ENCODE peak calls at places on chromosome 12, in nine cellular contexts. H is HepG2, Q is tibial nerve, C is A549, A is ovary, R is K562, W is upper lobe of left lung, E is stomach, V is suprapubic skin. J is an unnamed sample. For H3K4me1, the result is how much of the 10 kb centered on the place peaks cover.

GRCh38 chr12:120540445-120540844 is 6.3 kb downstream of the RNF10 start:
- DNase-seq in A (no peak), R (peak), W (no peak), V (no peak), Q (no peak), E (no peak), C (no peak), H (no peak), J (no peak)

GRCh38 chr12:66921151-66921550 is 242.3 kb upstream of the GRIP1 start:
- DNase-seq in W (no peak), A (no peak), Q (no peak), C (no peak), E (no peak), V (no peak), R (no peak), H (no peak), J (no peak)

GRCh38 chr12:82407481-82407880 is 49.2 kb downstream of the METTL25 start:
- DNase-seq in E (no peak), A (no peak), V (no peak), H (no peak), Q (no peak), W (no peak), C (no peak), R (no peak), J (no peak)

GRCh38 chr12:106341086-106341879 is 16.3 kb upstream of the POLR3B start:
- DNase-seq in V (no peak), H (no peak), A (no peak), E (no peak), Q (no peak), C (no peak), W (no peak), R (no peak), J (no peak)

GRCh38 chr12:75977952-75978671 is 53.5 kb downstream of the PHLDA1 start:
- DNase-seq in V (no peak), R (peak), A (no peak), W (no peak), H (peak), Q (peak), E (peak), C (peak), J (peak)

GRCh38 chr12:3035815-3036702 is 41.1 kb upstream of the TSPAN9 start:
- DNase-seq in E (no peak), H (no peak), W (no peak), V (no peak), Q (no peak), R (peak), A (no peak), C (no peak), J (no peak)

GRCh38 chr12:74945771-74946198 is 263.9 kb downstream of the KCNC2 start:
- DNase-seq in R (no peak), Q (no peak), V (no peak), A (no peak), H (no peak), C (peak), E (no peak), W (no peak), J (no peak)

GRCh38 chr12:117188961-117189724 is 1.1 kb downstream of the FBXO21 start:
- DNase-seq in R (no peak), Q (no peak), V (peak), W (no peak), H (no peak), A (peak), E (no peak), C (peak), J (no peak)

GRCh38 chr12:71252473-71252872 is 94.7 kb upstream of the TSPAN8 start:
- DNase-seq in E (no peak), W (no peak), R (no peak), H (no peak), C (no peak), A (no peak), V (no peak), Q (no peak), J (no peak)

GRCh38 chr12:63889236-63889635 is 44.7 kb downstream of the SRGAP1 start:
- DNase-seq in W (no peak), R (no peak), A (no peak), Q (no peak), V (no peak), C (peak), E (no peak), H (no peak), J (no peak)

GRCh38 chr12:68374315-68374982 is 42.3 kb upstream of the MDM1 start:
- DNase-seq in W (no peak), V (no peak), A (no peak), H (no peak), C (no peak), R (no peak), Q (no peak), E (peak), J (peak)

GRCh38 chr12:94145231-94145979 is 3.0 kb upstream of the PLXNC1 start:
- DNase-seq in Q (no peak), C (peak), E (no peak), W (no peak), H (no peak), V (no peak), R (peak), A (peak), J (no peak)

GRCh38 chr12:71157601-71158233 is at the start of gene TSPAN8:
- DNase-seq in E (peak), H (peak), Q (no peak), A (no peak), C (no peak), W (no peak), V (no peak), R (no peak), J (peak)

GRCh38 chr12:48279601-48280000 is 71.1 kb downstream of the ZNF641 start:
- DNase-seq in E (no peak), C (no peak), A (no peak), W (no peak), H (no peak), V (no peak), R (no peak), Q (no peak), J (no peak)

GRCh38 chr12:121784460-121784859 is 9.0 kb downstream of the RHOF start:
- DNase-seq in H (no peak), A (no peak), Q (no peak), C (peak), R (no peak), W (no peak), V (no peak), E (no peak), J (no peak)

GRCh38 chr12:48489012-48489411 is 6.7 kb downstream of the C12orf54 start:
- DNase-seq in W (no peak), Q (no peak), C (no peak), V (no peak), H (no peak), R (no peak), E (no peak), A (no peak), J (no peak)

GRCh38 chr12:124316257-124316656 is 21.4 kb downstream of the RFLNA start:
- DNase-seq in C (no peak), Q (no peak), H (no peak), W (peak), E (no peak), R (no peak), A (no peak), V (no peak), J (no peak)

GRCh38 chr12:93361159-93361919 is 16.4 kb upstream of the NUDT4 start:
- DNase-seq in C (no peak), A (no peak), V (no peak), H (no peak), R (no peak), W (no peak), E (no peak), Q (no peak), J (no peak)

GRCh38 chr12:114355389-114356088 is 50.4 kb downstream of the TBX5 start:
- DNase-seq in W (peak), H (peak), C (peak), E (no peak), Q (no peak), A (no peak), R (no peak), V (no peak), J (no peak)

GRCh38 chr12:88334271-88334670 is 192.2 kb downstream of the TMTC3 start:
- DNase-seq in R (no peak), Q (peak), E (peak), V (no peak), C (no peak), A (peak), W (no peak), H (no peak), J (no peak)

GRCh38 chr12:115383668-115384067 is 699.7 kb upstream of the TBX3 start:
- DNase-seq in E (peak), V (no peak), Q (no peak), H (no peak), A (no peak), R (no peak), C (peak), W (no peak), J (no peak)

GRCh38 chr12:32115404-32116104 is 8.9 kb downstream of the BICD1 start:
- DNase-seq in W (no peak), H (no peak), A (peak), R (peak), Q (peak), C (peak), E (peak), V (peak), J (peak)

GRCh38 chr12:34186492-34186891 is 164.2 kb downstream of the ALG10 start:
- DNase-seq in R (no peak), H (no peak), Q (no peak), W (no peak), V (no peak), C (no peak), A (no peak), E (no peak), J (no peak)

GRCh38 chr12:90250766-90251165 is 542.1 kb upstream of the ATP2B1 start:
- DNase-seq in Q (no peak), E (no peak), V (no peak), W (no peak), A (no peak), H (no peak), R (no peak), C (no peak), J (no peak)

GRCh38 chr12:76274699-76275098 is 73.5 kb downstream of the BBS10 start:
- DNase-seq in Q (no peak), W (no peak), A (no peak), V (no peak), C (no peak), E (no peak), R (no peak), H (no peak), J (no peak)

GRCh38 chr12:95215925-95216324 is 1.3 kb downstream of the FGD6 start:
- DNase-seq in C (peak), V (no peak), H (peak), R (no peak), W (no peak), Q (no peak), E (no peak), A (no peak), J (no peak)
- TF ChIP-seq EP300 in C (no peak), V (no peak), H (no peak), R (no peak), W (no peak), Q (no peak), E (no peak), A (no peak), J (no peak)

DNA sequence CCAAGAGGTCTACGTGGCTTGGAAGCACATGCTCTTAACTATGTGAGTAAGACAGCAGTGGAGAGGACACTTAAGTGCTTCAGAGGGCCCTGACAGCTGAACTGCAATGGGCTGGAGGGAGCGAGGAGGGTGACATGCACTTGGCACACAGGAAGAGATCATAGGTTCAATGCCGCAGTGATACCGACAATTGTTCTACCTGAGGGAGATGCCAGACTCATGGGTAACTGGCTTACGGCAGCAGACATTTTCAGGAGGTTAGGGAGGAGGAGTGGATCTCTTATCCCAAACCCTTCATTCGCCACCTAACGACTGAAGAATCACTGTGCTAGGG is 68.4 kb downstream of the NTF3 start:
- DNase-seq in W (no peak), H (no peak), Q (no peak), R (no peak), V (no peak), C (no peak), E (no peak), A (no peak), J (no peak)
- TF ChIP-seq POLR2A in W (no peak), H (no peak), Q (no peak), R (no peak), V (no peak), C (no peak), E (no peak), A (no peak), J (peak)

DNA sequence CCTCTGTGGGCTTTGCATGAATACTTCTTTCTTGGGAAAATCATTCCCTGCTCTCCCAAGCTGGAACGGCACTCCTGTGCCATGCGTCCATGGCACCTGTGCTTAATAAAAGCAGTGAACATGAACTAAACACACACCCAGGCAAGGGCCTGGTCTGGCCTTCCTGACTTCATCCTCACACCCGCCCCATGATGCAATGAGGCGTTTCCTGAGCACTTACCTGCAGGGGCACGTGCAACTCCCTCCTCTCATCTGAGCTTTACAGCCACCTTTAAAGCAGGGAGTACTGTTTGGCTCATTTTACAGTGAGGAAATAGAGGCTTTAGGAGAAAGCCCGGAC is 219.7 kb downstream of the SLC41A2 start:
- DNase-seq in W (no peak), A (no peak), E (no peak), V (no peak), R (no peak), C (no peak), H (no peak), Q (no peak), J (no peak)
- H3K4me1 ChIP-seq in W (under half), A (under half), E (under half), V (half or more), R (under half), C (under half), H (under half), Q (under half), J (under half)

GRCh38 chr12:14852880-14853279 is 9.6 kb upstream of the ART4 start:
- DNase-seq in A (no peak), H (no peak), W (no peak), E (no peak), Q (no peak), C (no peak), V (no peak), R (no peak), J (no peak)

GRCh38 chr12:14853966-14854365 is 10.6 kb upstream of the ART4 start:
- DNase-seq in H (no peak), C (no peak), A (no peak), Q (no peak), E (no peak), W (no peak), R (no peak), V (peak), J (no peak)

GRCh38 chr12:14850929-14851663 is 7.8 kb upstream of the ART4 start:
- DNase-seq in C (no peak), V (no peak), W (no peak), E (no peak), Q (no peak), H (no peak), A (no peak), R (no peak), J (no peak)

GRCh38 chr12:14858513-14858912 is 15.2 kb upstream of the ART4 start:
- DNase-seq in E (no peak), V (no peak), H (no peak), C (no peak), W (no peak), R (no peak), Q (no peak), A (no peak), J (no peak)

DNA sequence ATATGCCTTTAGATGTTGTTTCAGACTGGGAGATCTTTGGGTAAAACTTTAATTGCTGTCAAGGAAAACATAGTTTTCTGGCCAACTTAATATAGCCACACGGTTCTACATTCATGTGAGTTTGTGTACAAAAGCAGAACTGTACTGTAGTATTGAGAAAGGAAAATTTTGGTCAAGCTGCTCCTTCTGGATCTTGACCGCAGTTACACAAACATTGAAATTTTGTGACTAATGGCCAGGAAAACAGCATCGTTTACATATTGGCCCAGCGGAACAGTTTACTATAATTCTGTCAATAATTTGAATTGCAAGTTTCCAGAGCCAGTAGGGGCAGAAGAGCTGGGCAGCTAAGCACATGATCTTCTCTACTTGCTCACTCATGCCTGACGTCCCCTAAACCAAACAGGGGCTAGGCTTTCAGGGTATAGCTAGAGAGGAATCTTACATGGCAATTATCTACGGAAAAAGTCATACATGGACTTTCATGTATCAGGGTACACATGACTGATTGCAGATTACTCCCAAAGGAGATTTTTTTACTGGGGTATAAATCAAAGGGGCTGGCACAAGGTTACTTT is 11.3 kb upstream of the ART4 start:
- DNase-seq in H (no peak), W (no peak), C (no peak), V (no peak), A (no peak), E (no peak), Q (no peak), R (no peak), J (no peak)
- TF ChIP-seq EP300 in H (no peak), W (no peak), C (no peak), V (no peak), A (no peak), E (no peak), Q (no peak), R (no peak), J (no peak)

GRCh38 chr12:8630131-8630530 is 17.5 kb upstream of the AICDA start:
- DNase-seq in A (no peak), C (no peak), Q (no peak), V (no peak), H (no peak), W (no peak), E (no peak), R (no peak), J (no peak)
- TF ChIP-seq POLR2A in A (no peak), C (no peak), Q (no peak), V (no peak), H (no peak), W (no peak), E (no peak), R (no peak), J (no peak)

GRCh38 chr12:9033244-9033887 is 44.0 kb downstream of the KLRG1 start:
- DNase-seq in H (peak), R (no peak), V (no peak), C (no peak), W (no peak), E (no peak), A (no peak), Q (no peak), J (no peak)
- H3K4me1 ChIP-seq in H (under half), R (under half), V (under half), C (under half), W (under half), E (under half), A (under half), Q (under half), J (under half)

DNA sequence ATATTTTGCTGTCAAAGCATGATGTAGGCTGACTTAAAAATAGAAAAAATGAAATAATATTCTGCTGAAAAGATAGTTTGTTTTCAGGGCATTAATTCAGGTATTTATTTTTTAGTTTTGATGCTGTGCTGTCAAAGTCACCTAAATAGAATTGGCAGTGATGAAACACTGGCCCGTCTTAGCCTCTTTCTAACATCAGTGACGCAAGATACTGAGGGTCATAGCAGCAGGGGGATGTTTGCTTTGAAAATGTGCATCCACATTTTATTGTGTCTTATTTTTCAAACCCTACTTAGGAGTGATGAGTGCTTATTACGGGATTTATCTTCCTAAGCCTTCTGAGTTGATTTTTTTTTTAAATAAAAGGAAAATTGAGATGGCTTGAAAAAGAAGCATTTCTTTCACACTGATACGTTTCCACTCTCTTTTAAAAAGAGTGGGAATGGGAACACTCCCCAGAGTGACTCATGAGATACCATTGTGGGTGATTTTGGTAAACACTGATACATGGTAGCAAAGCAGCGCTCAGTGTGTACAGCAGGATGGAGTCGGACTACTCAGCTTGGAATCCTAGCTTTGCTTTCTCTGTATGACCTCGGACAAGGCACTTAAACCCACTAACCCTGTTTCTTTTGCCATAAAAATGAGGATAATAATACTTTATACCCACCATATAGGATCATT is 290.8 kb downstream of the ERC1 start:
- DNase-seq in C (no peak), E (no peak), A (no peak), Q (no peak), R (no peak), W (no peak), H (no peak), V (no peak), J (no peak)
- TF ChIP-seq EP300 in C (no peak), E (no peak), A (no peak), Q (no peak), R (no peak), W (no peak), H (no peak), V (no peak), J (no peak)

J was measured in transverse colon.